ENCODE peak calls at places on chromosomes 16 and 17, in five cellular contexts. One of them, this sample, is unnamed.

GRCh38 chr17:13024033-13024432 is 6.2 kb upstream of the ELAC2 start:
- DNase-seq in lung: no peak
- DNase-seq in cardiac muscle cell: no peak
- DNase-seq in heart right ventricle: no peak
- DNase-seq in A549: no peak
- DNase-seq in this sample: no peak

GRCh38 chr17:63974594-63975192 is 2.0 kb upstream of the SCN4A start:
- DNase-seq in lung: no peak
- DNase-seq in A549: peak
- DNase-seq in cardiac muscle cell: no peak
- DNase-seq in heart right ventricle: no peak
- DNase-seq in this sample: peak

GRCh38 chr16:55499281-55499680 is 9.6 kb upstream of the LPCAT2 start:
- DNase-seq in cardiac muscle cell: no peak
- DNase-seq in lung: no peak
- DNase-seq in heart right ventricle: no peak
- DNase-seq in A549: no peak
- DNase-seq in this sample: no peak

GRCh38 chr16:13961099-13961811 is 41.3 kb downstream of the ERCC4 start:
- DNase-seq in heart right ventricle: no peak
- DNase-seq in cardiac muscle cell: peak
- DNase-seq in A549: no peak
- DNase-seq in lung: no peak
- DNase-seq in this sample: no peak

GRCh38 chr16:27244363-27244755 is 24.2 kb downstream of the NSMCE1 start:
- DNase-seq in heart right ventricle: no peak
- DNase-seq in A549: no peak
- DNase-seq in lung: no peak
- DNase-seq in cardiac muscle cell: no peak
- DNase-seq in this sample: no peak

GRCh38 chr17:27657620-27658019 is 26.6 kb downstream of the LGALS9 start:
- DNase-seq in lung: no peak
- DNase-seq in A549: no peak
- DNase-seq in cardiac muscle cell: peak
- DNase-seq in heart right ventricle: no peak
- DNase-seq in this sample: no peak

GRCh38 chr17:6430769-6431168 is 4.2 kb downstream of the AIPL1 start:
- DNase-seq in cardiac muscle cell: no peak
- DNase-seq in heart right ventricle: no peak
- DNase-seq in A549: no peak
- DNase-seq in lung: no peak
- DNase-seq in this sample: no peak

GRCh38 chr17:6509295-6509771 is 47.0 kb downstream of the PITPNM3 start:
- DNase-seq in A549: no peak
- DNase-seq in cardiac muscle cell: no peak
- DNase-seq in lung: no peak
- DNase-seq in heart right ventricle: no peak
- DNase-seq in this sample: no peak

GRCh38 chr17:38912221-38912813 is 13.1 kb upstream of the LASP1NB start:
- DNase-seq in heart right ventricle: peak
- DNase-seq in A549: no peak
- DNase-seq in cardiac muscle cell: no peak
- DNase-seq in lung: no peak
- DNase-seq in this sample: no peak

GRCh38 chr17:70510288-70510687 is 341.0 kb downstream of the KCNJ2 start:
- DNase-seq in cardiac muscle cell: no peak
- DNase-seq in A549: no peak
- DNase-seq in lung: no peak
- DNase-seq in heart right ventricle: no peak
- DNase-seq in this sample: no peak

GRCh38 chr16:30120340-30121105 is 2.5 kb downstream of the MAPK3 start:
- DNase-seq in cardiac muscle cell: no peak
- DNase-seq in A549: no peak
- DNase-seq in heart right ventricle: no peak
- DNase-seq in lung: no peak
- DNase-seq in this sample: no peak

GRCh38 chr16:27406729-27407128 is 4.8 kb downstream of the IL21R start:
- DNase-seq in heart right ventricle: no peak
- DNase-seq in cardiac muscle cell: no peak
- DNase-seq in A549: no peak
- DNase-seq in lung: no peak
- DNase-seq in this sample: no peak

GRCh38 chr17:58325289-58325726 is 3.3 kb downstream of the TSPOAP1 start:
- DNase-seq in heart right ventricle: no peak
- DNase-seq in lung: no peak
- DNase-seq in cardiac muscle cell: peak
- DNase-seq in A549: no peak
- DNase-seq in this sample: no peak

GRCh38 chr17:59151007-59151406 is 4.0 kb downstream of the SKA2 start:
- DNase-seq in heart right ventricle: no peak
- DNase-seq in A549: no peak
- DNase-seq in cardiac muscle cell: no peak
- DNase-seq in lung: no peak
- DNase-seq in this sample: no peak

GRCh38 chr16:82715160-82715559 is 88.4 kb downstream of the CDH13 start:
- DNase-seq in A549: no peak
- DNase-seq in cardiac muscle cell: no peak
- DNase-seq in lung: no peak
- DNase-seq in heart right ventricle: peak
- DNase-seq in this sample: no peak

GRCh38 chr16:12159028-12159427 is 182.5 kb downstream of the SNX29 start:
- DNase-seq in cardiac muscle cell: no peak
- DNase-seq in A549: no peak
- DNase-seq in heart right ventricle: no peak
- DNase-seq in lung: no peak
- DNase-seq in this sample: no peak

GRCh38 chr16:23448392-23448791 is 4.6 kb downstream of the COG7 start:
- DNase-seq in heart right ventricle: no peak
- DNase-seq in lung: no peak
- DNase-seq in cardiac muscle cell: no peak
- DNase-seq in A549: no peak
- DNase-seq in this sample: no peak

GRCh38 chr16:15034266-15035162 is 21.4 kb downstream of the NTAN1 start:
- DNase-seq in heart right ventricle: peak
- DNase-seq in cardiac muscle cell: no peak
- DNase-seq in A549: no peak
- DNase-seq in lung: no peak
- DNase-seq in this sample: no peak

GRCh38 chr16:81524382-81524781 is 79.8 kb downstream of the CMIP start:
- DNase-seq in heart right ventricle: no peak
- DNase-seq in A549: no peak
- DNase-seq in cardiac muscle cell: no peak
- DNase-seq in lung: no peak
- DNase-seq in this sample: no peak

GRCh38 chr16:53414381-53414780 is 19.9 kb upstream of the RBL2 start:
- DNase-seq in heart right ventricle: no peak
- DNase-seq in cardiac muscle cell: no peak
- DNase-seq in lung: no peak
- DNase-seq in A549: no peak
- DNase-seq in this sample: no peak

GRCh38 chr17:40068917-40069750 is 6.4 kb downstream of the THRA start:
- DNase-seq in A549: no peak
- DNase-seq in cardiac muscle cell: peak
- DNase-seq in heart right ventricle: peak
- DNase-seq in lung: peak
- DNase-seq in this sample: no peak

GRCh38 chr17:21283482-21284318 is 811 bp upstream of the MAP2K3 start:
- DNase-seq in lung: no peak
- DNase-seq in heart right ventricle: no peak
- DNase-seq in A549: no peak
- DNase-seq in cardiac muscle cell: no peak
- DNase-seq in this sample: no peak

GRCh38 chr17:48486557-48486956 is 44.3 kb downstream of the HOXB1 start:
- DNase-seq in A549: peak
- DNase-seq in lung: no peak
- DNase-seq in cardiac muscle cell: no peak
- DNase-seq in heart right ventricle: no peak
- DNase-seq in this sample: peak

GRCh38 chr17:82876149-82876548 is 36.3 kb upstream of the ZNF750 start:
- DNase-seq in A549: no peak
- DNase-seq in heart right ventricle: no peak
- DNase-seq in cardiac muscle cell: no peak
- DNase-seq in lung: no peak
- DNase-seq in this sample: peak
- H3K27ac ChIP-seq in A549: no peak
- H3K27ac ChIP-seq in heart right ventricle: peak
- H3K27ac ChIP-seq in cardiac muscle cell: no peak
- H3K27ac ChIP-seq in lung: no peak
- H3K27ac ChIP-seq in this sample: peak

GRCh38 chr17:82018152-82019041 is 4.3 kb downstream of the CENPX start:
- DNase-seq in lung: no peak
- DNase-seq in heart right ventricle: no peak
- DNase-seq in cardiac muscle cell: no peak
- DNase-seq in A549: no peak
- DNase-seq in this sample: no peak
- TF ChIP-seq CTCF in lung: no peak
- TF ChIP-seq CTCF in heart right ventricle: no peak
- TF ChIP-seq CTCF in cardiac muscle cell: no peak
- TF ChIP-seq CTCF in A549: no peak
- TF ChIP-seq CTCF in this sample: no peak

GRCh38 chr17:1200440-1200839 is 20.7 kb upstream of the ABR start:
- DNase-seq in heart right ventricle: no peak
- DNase-seq in lung: no peak
- DNase-seq in cardiac muscle cell: no peak
- DNase-seq in A549: no peak
- DNase-seq in this sample: no peak

GRCh38 chr17:1197781-1198490 is 18.2 kb upstream of the ABR start:
- DNase-seq in A549: no peak
- DNase-seq in cardiac muscle cell: no peak
- DNase-seq in heart right ventricle: peak
- DNase-seq in lung: peak
- DNase-seq in this sample: no peak

GRCh38 chr17:1196946-1197345 is 17.2 kb upstream of the ABR start:
- DNase-seq in A549: no peak
- DNase-seq in lung: no peak
- DNase-seq in heart right ventricle: no peak
- DNase-seq in cardiac muscle cell: no peak
- DNase-seq in this sample: no peak

GRCh38 chr17:1201132-1201702 is 21.4 kb upstream of the ABR start:
- DNase-seq in heart right ventricle: no peak
- DNase-seq in A549: no peak
- DNase-seq in lung: no peak
- DNase-seq in cardiac muscle cell: no peak
- DNase-seq in this sample: no peak

DNA sequence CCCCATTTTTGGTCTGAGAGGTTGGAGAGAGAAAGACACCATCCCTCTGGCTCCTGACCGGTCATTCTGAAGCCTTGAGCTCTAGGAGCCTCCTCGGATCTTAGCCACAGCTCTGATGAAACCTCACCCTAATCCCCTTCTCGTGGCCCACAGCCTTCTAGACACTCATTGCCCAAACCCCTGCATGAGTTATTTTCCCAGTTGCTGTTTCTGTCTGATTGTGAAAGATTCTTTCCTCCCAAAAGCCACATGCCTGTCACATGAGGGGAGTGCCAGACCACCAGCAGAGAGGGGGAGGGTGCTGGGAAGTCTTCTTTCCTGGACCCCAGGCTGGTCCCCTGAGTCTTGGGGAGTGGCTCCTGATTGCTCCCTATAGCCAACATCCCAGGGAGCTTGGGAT is 17.6 kb upstream of the ABR start:
- DNase-seq in lung: peak
- DNase-seq in A549: no peak
- DNase-seq in heart right ventricle: no peak
- DNase-seq in cardiac muscle cell: no peak
- DNase-seq in this sample: no peak
- H3K27ac ChIP-seq in lung: no peak
- H3K27ac ChIP-seq in A549: no peak
- H3K27ac ChIP-seq in heart right ventricle: peak
- H3K27ac ChIP-seq in cardiac muscle cell: no peak
- H3K27ac ChIP-seq in this sample: no peak

DNA sequence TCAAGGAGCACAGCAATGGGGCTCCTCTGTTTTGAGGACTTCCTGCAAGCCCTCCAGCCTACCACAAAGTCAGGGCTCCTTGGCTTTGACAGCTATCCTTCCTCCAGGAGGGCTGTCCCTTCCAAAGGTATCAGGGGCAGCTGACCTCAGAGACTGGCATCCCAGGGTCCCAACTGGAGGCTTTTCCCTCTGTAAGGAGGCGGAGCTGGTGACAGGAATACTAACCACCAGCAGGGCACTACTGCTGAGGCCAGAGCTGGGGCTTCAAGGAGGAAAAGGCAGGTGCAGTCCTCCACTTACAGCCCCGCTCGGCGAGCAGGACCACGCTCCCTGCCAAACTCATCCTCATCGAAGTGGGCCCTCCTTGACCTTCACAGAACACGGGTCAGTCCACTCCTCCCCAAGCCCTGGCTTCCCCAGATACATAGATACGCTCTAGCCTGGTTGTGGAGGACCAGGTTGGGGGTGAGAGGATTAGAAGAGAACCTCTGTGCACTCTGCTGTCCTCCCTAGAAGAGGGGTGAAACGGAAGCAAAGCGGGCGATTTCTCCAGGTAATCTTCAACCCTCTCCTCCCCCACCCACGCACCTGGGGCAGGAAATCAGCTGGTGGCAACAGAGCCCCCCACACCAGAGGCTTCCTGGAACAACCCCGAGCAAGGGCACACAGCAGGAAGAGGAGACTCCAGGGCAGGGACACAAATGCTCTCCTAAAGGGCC is 20.5 kb downstream of the ST3GAL2 start:
- DNase-seq in A549: no peak
- DNase-seq in heart right ventricle: no peak
- DNase-seq in lung: no peak
- DNase-seq in cardiac muscle cell: peak
- DNase-seq in this sample: no peak
- TF ChIP-seq CTCF in A549: no peak
- TF ChIP-seq CTCF in heart right ventricle: no peak
- TF ChIP-seq CTCF in lung: no peak
- TF ChIP-seq CTCF in cardiac muscle cell: no peak
- TF ChIP-seq CTCF in this sample: no peak

This sample was measured in RWPE1.